ENCODE peak calls at places on chromosomes 6 and 20, in four cellular contexts. K, R, X and V are unnamed samples.

GRCh38 chr6:22253955-22254655 is 42.7 kb downstream of the PRL start:
- DNase-seq in K (no peak), R (no peak), X (no peak), V (no peak)

GRCh38 chr6:3147914-3148757 is 9.2 kb downstream of the TUBB2A start:
- DNase-seq in K (peak; percentile 81), R (no peak), X (no peak), V (no peak)

GRCh38 chr6:138577151-138577915 is 78.0 kb upstream of the NHSL1 start:
- DNase-seq in K (no peak), R (no peak), X (peak; percentile 98), V (no peak)

GRCh38 chr6:111129003-111129402 is 41.7 kb downstream of the SLC16A10 start:
- DNase-seq in K (peak; percentile 88), R (no peak), X (no peak), V (no peak)

GRCh38 chr6:155915651-155916050 is 460.0 kb upstream of the NOX3 start:
- DNase-seq in K (no peak), R (no peak), X (no peak), V (no peak)

GRCh38 chr6:21742238-21742660 is 148.7 kb downstream of the SOX4 start:
- DNase-seq in K (no peak), R (no peak), X (no peak), V (peak; percentile 50)

GRCh38 chr20:2610941-2611720 is 41.3 kb upstream of the NOP56 start:
- DNase-seq in K (no peak), R (no peak), X (peak; percentile 19), V (no peak)

GRCh38 chr6:47435254-47435612 is 42.4 kb upstream of the CD2AP start:
- DNase-seq in K (no peak), R (no peak), X (no peak), V (no peak)

GRCh38 chr6:90790696-90791095 is 203.8 kb upstream of the MAP3K7 start:
- DNase-seq in K (no peak), R (no peak), X (no peak), V (no peak)

GRCh38 chr6:163181666-163182180 is 232.8 kb upstream of the QKI start:
- DNase-seq in K (no peak), R (no peak), X (no peak), V (no peak)

GRCh38 chr20:17910828-17911294 is 57.7 kb downstream of the SNX5 start:
- DNase-seq in K (no peak), R (no peak), X (no peak), V (no peak)

GRCh38 chr6:136405410-136406029 is 115.9 kb upstream of the BCLAF1 start:
- DNase-seq in K (no peak), R (no peak), X (no peak), V (no peak)

GRCh38 chr6:125197795-125198269 is 44.3 kb downstream of the TPD52L1 start:
- DNase-seq in K (peak; percentile 92), R (no peak), X (no peak), V (no peak)

GRCh38 chr6:36083446-36083845 is 46.9 kb upstream of the MAPK13 start:
- DNase-seq in K (no peak), R (no peak), X (no peak), V (no peak)